ENCODE peak calls at places on chromosome 10, in seven cellular contexts. One of them, this sample, is unnamed. For H3K9me3, the result is how much of the 10 kb centered on the place peaks cover.

GRCh38 chr10:113752553-113752952 is 1.1 kb downstream of the PLEKHS1 start:
- DNase-seq in hepatocyte: no peak
- DNase-seq in adrenal gland: no peak
- DNase-seq in IMR-90: no peak
- DNase-seq in prostate gland: no peak
- DNase-seq in NT2/D1: no peak
- DNase-seq in CD8-positive, alpha-beta memory T cell: no peak
- DNase-seq in this sample: no peak

GRCh38 chr10:36451391-36451790 is 674.0 kb upstream of the ANKRD30A start:
- DNase-seq in hepatocyte: no peak
- DNase-seq in adrenal gland: no peak
- DNase-seq in IMR-90: no peak
- DNase-seq in prostate gland: no peak
- DNase-seq in NT2/D1: no peak
- DNase-seq in CD8-positive, alpha-beta memory T cell: no peak
- DNase-seq in this sample: no peak

GRCh38 chr10:28982950-28983349 is 305.6 kb downstream of the BAMBI start:
- DNase-seq in hepatocyte: no peak
- DNase-seq in adrenal gland: no peak
- DNase-seq in IMR-90: no peak
- DNase-seq in prostate gland: no peak
- DNase-seq in NT2/D1: no peak
- DNase-seq in CD8-positive, alpha-beta memory T cell: no peak
- DNase-seq in this sample: no peak

GRCh38 chr10:15824498-15824897 is 35.8 kb downstream of the MINDY3 start:
- DNase-seq in hepatocyte: no peak
- DNase-seq in adrenal gland: no peak
- DNase-seq in IMR-90: peak
- DNase-seq in prostate gland: no peak
- DNase-seq in NT2/D1: no peak
- DNase-seq in CD8-positive, alpha-beta memory T cell: no peak
- DNase-seq in this sample: no peak

GRCh38 chr10:32943854-32944661 is 14.0 kb downstream of the ITGB1 start:
- DNase-seq in hepatocyte: no peak
- DNase-seq in adrenal gland: no peak
- DNase-seq in IMR-90: no peak
- DNase-seq in prostate gland: no peak
- DNase-seq in NT2/D1: no peak
- DNase-seq in CD8-positive, alpha-beta memory T cell: no peak
- DNase-seq in this sample: no peak

GRCh38 chr10:103719036-103719435 is 136.3 kb downstream of the SH3PXD2A start:
- DNase-seq in hepatocyte: no peak
- DNase-seq in adrenal gland: no peak
- DNase-seq in IMR-90: no peak
- DNase-seq in prostate gland: no peak
- DNase-seq in NT2/D1: no peak
- DNase-seq in CD8-positive, alpha-beta memory T cell: no peak
- DNase-seq in this sample: no peak

GRCh38 chr10:43128958-43129706 is 9.1 kb upstream of the CSGALNACT2 start:
- DNase-seq in hepatocyte: peak
- DNase-seq in adrenal gland: peak
- DNase-seq in IMR-90: peak
- DNase-seq in prostate gland: no peak
- DNase-seq in NT2/D1: no peak
- DNase-seq in CD8-positive, alpha-beta memory T cell: no peak
- DNase-seq in this sample: no peak

GRCh38 chr10:14564268-14564744 is 210.4 kb downstream of the FAM107B start:
- DNase-seq in hepatocyte: no peak
- DNase-seq in adrenal gland: no peak
- DNase-seq in IMR-90: no peak
- DNase-seq in prostate gland: no peak
- DNase-seq in NT2/D1: no peak
- DNase-seq in CD8-positive, alpha-beta memory T cell: peak
- DNase-seq in this sample: no peak

GRCh38 chr10:89706011-89706410 is 4.6 kb downstream of the KIF20B start:
- DNase-seq in hepatocyte: no peak
- DNase-seq in adrenal gland: no peak
- DNase-seq in IMR-90: peak
- DNase-seq in prostate gland: no peak
- DNase-seq in NT2/D1: no peak
- DNase-seq in CD8-positive, alpha-beta memory T cell: no peak
- DNase-seq in this sample: no peak

GRCh38 chr10:31204090-31204489 is 114.9 kb upstream of the ZEB1 start:
- DNase-seq in hepatocyte: no peak
- DNase-seq in adrenal gland: peak
- DNase-seq in IMR-90: peak
- DNase-seq in prostate gland: no peak
- DNase-seq in NT2/D1: no peak
- DNase-seq in CD8-positive, alpha-beta memory T cell: no peak
- DNase-seq in this sample: no peak

GRCh38 chr10:122051609-122052385 is 62.8 kb downstream of the TACC2 start:
- DNase-seq in hepatocyte: peak
- DNase-seq in adrenal gland: peak
- DNase-seq in IMR-90: peak
- DNase-seq in prostate gland: peak
- DNase-seq in NT2/D1: peak
- DNase-seq in CD8-positive, alpha-beta memory T cell: no peak
- DNase-seq in this sample: no peak

GRCh38 chr10:46538155-46538554 is 18.3 kb downstream of the GPRIN2 start:
- DNase-seq in hepatocyte: no peak
- DNase-seq in adrenal gland: no peak
- DNase-seq in IMR-90: no peak
- DNase-seq in prostate gland: no peak
- DNase-seq in NT2/D1: no peak
- DNase-seq in CD8-positive, alpha-beta memory T cell: no peak
- DNase-seq in this sample: no peak

GRCh38 chr10:10780746-10781145 is 236.9 kb upstream of the CELF2 start:
- DNase-seq in hepatocyte: no peak
- DNase-seq in adrenal gland: no peak
- DNase-seq in IMR-90: peak
- DNase-seq in prostate gland: no peak
- DNase-seq in NT2/D1: no peak
- DNase-seq in CD8-positive, alpha-beta memory T cell: no peak
- DNase-seq in this sample: no peak

GRCh38 chr10:73096452-73097304 is at the start of gene P4HA1:
- DNase-seq in hepatocyte: peak
- DNase-seq in adrenal gland: peak
- DNase-seq in IMR-90: peak
- DNase-seq in prostate gland: peak
- DNase-seq in NT2/D1: peak
- DNase-seq in CD8-positive, alpha-beta memory T cell: peak
- DNase-seq in this sample: peak

GRCh38 chr10:7533657-7534479 is 123.0 kb upstream of the SFMBT2 start:
- DNase-seq in hepatocyte: no peak
- DNase-seq in adrenal gland: no peak
- DNase-seq in IMR-90: no peak
- DNase-seq in prostate gland: no peak
- DNase-seq in NT2/D1: no peak
- DNase-seq in CD8-positive, alpha-beta memory T cell: no peak
- DNase-seq in this sample: no peak

GRCh38 chr10:86804805-86805204 is 48.4 kb downstream of the BMPR1A start:
- DNase-seq in hepatocyte: no peak
- DNase-seq in adrenal gland: no peak
- DNase-seq in IMR-90: no peak
- DNase-seq in prostate gland: no peak
- DNase-seq in NT2/D1: no peak
- DNase-seq in CD8-positive, alpha-beta memory T cell: no peak
- DNase-seq in this sample: no peak

GRCh38 chr10:88999629-89000028 is 9.0 kb downstream of the FAS start:
- DNase-seq in hepatocyte: no peak
- DNase-seq in adrenal gland: no peak
- DNase-seq in IMR-90: peak
- DNase-seq in prostate gland: no peak
- DNase-seq in NT2/D1: no peak
- DNase-seq in CD8-positive, alpha-beta memory T cell: no peak
- DNase-seq in this sample: no peak

GRCh38 chr10:49058341-49059255 is 56.7 kb downstream of the VSTM4 start:
- DNase-seq in hepatocyte: no peak
- DNase-seq in adrenal gland: peak
- DNase-seq in IMR-90: no peak
- DNase-seq in prostate gland: no peak
- DNase-seq in NT2/D1: no peak
- DNase-seq in CD8-positive, alpha-beta memory T cell: no peak
- DNase-seq in this sample: no peak

GRCh38 chr10:124640538-124641231 is 103.5 kb downstream of the FAM53B start:
- DNase-seq in hepatocyte: no peak
- DNase-seq in adrenal gland: no peak
- DNase-seq in IMR-90: no peak
- DNase-seq in prostate gland: no peak
- DNase-seq in NT2/D1: no peak
- DNase-seq in CD8-positive, alpha-beta memory T cell: no peak
- DNase-seq in this sample: no peak

GRCh38 chr10:129491123-129491734 is 24.2 kb downstream of the MGMT start:
- DNase-seq in hepatocyte: no peak
- DNase-seq in adrenal gland: no peak
- DNase-seq in IMR-90: peak
- DNase-seq in prostate gland: no peak
- DNase-seq in NT2/D1: no peak
- DNase-seq in CD8-positive, alpha-beta memory T cell: no peak
- DNase-seq in this sample: no peak

GRCh38 chr10:129481641-129482040 is 14.6 kb downstream of the MGMT start:
- DNase-seq in hepatocyte: no peak
- DNase-seq in adrenal gland: no peak
- DNase-seq in IMR-90: no peak
- DNase-seq in prostate gland: no peak
- DNase-seq in NT2/D1: no peak
- DNase-seq in CD8-positive, alpha-beta memory T cell: no peak
- DNase-seq in this sample: no peak

GRCh38 chr10:129483427-129484010 is 16.5 kb downstream of the MGMT start:
- DNase-seq in hepatocyte: no peak
- DNase-seq in adrenal gland: no peak
- DNase-seq in IMR-90: no peak
- DNase-seq in prostate gland: no peak
- DNase-seq in NT2/D1: no peak
- DNase-seq in CD8-positive, alpha-beta memory T cell: no peak
- DNase-seq in this sample: no peak

DNA sequence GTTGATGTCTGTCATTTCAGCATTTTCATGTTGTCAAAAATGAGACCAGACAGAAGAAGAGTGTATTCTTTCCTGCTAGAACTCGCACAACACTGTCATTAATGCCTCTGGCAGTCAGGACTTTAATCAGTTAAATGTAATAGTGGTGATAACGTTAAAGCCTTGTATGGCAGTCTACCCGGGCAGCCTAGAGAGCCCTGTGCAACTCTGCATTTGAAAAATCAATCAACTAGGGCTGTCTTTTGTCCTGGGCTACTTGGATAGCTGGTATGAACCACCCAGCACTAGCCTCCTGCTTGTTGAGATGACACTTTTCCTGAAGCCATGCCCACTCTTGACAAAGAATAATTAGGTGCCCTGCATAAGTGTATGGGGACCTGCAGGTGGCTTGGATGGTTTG is 19.8 kb downstream of the MGMT start:
- DNase-seq in hepatocyte: no peak
- DNase-seq in adrenal gland: no peak
- DNase-seq in IMR-90: no peak
- DNase-seq in prostate gland: no peak
- DNase-seq in NT2/D1: no peak
- DNase-seq in CD8-positive, alpha-beta memory T cell: no peak
- DNase-seq in this sample: no peak
- H3K9me3 ChIP-seq in hepatocyte: under half
- H3K9me3 ChIP-seq in adrenal gland: under half
- H3K9me3 ChIP-seq in IMR-90: under half
- H3K9me3 ChIP-seq in prostate gland: under half
- H3K9me3 ChIP-seq in NT2/D1: under half
- H3K9me3 ChIP-seq in CD8-positive, alpha-beta memory T cell: under half
- H3K9me3 ChIP-seq in this sample: under half

GRCh38 chr10:132652936-132653590 is 115.5 kb downstream of the INPP5A start:
- DNase-seq in hepatocyte: no peak
- DNase-seq in adrenal gland: no peak
- DNase-seq in IMR-90: no peak
- DNase-seq in prostate gland: no peak
- DNase-seq in NT2/D1: no peak
- DNase-seq in CD8-positive, alpha-beta memory T cell: no peak
- DNase-seq in this sample: no peak
- H3K9me3 ChIP-seq in hepatocyte: under half
- H3K9me3 ChIP-seq in adrenal gland: under half
- H3K9me3 ChIP-seq in IMR-90: under half
- H3K9me3 ChIP-seq in prostate gland: under half
- H3K9me3 ChIP-seq in NT2/D1: under half
- H3K9me3 ChIP-seq in CD8-positive, alpha-beta memory T cell: under half
- H3K9me3 ChIP-seq in this sample: under half

GRCh38 chr10:83764681-83765080 is 374.6 kb upstream of the GHITM start:
- DNase-seq in hepatocyte: peak
- DNase-seq in adrenal gland: peak
- DNase-seq in IMR-90: no peak
- DNase-seq in prostate gland: no peak
- DNase-seq in NT2/D1: no peak
- DNase-seq in CD8-positive, alpha-beta memory T cell: no peak
- DNase-seq in this sample: no peak

GRCh38 chr10:83760142-83760541 is 379.2 kb upstream of the GHITM start:
- DNase-seq in hepatocyte: no peak
- DNase-seq in adrenal gland: no peak
- DNase-seq in IMR-90: no peak
- DNase-seq in prostate gland: no peak
- DNase-seq in NT2/D1: peak
- DNase-seq in CD8-positive, alpha-beta memory T cell: no peak
- DNase-seq in this sample: no peak

GRCh38 chr10:83769421-83769820 is 369.9 kb upstream of the GHITM start:
- DNase-seq in hepatocyte: no peak
- DNase-seq in adrenal gland: no peak
- DNase-seq in IMR-90: no peak
- DNase-seq in prostate gland: no peak
- DNase-seq in NT2/D1: no peak
- DNase-seq in CD8-positive, alpha-beta memory T cell: no peak
- DNase-seq in this sample: no peak

GRCh38 chr10:83765711-83766110 is 373.6 kb upstream of the GHITM start:
- DNase-seq in hepatocyte: no peak
- DNase-seq in adrenal gland: no peak
- DNase-seq in IMR-90: no peak
- DNase-seq in prostate gland: no peak
- DNase-seq in NT2/D1: no peak
- DNase-seq in CD8-positive, alpha-beta memory T cell: no peak
- DNase-seq in this sample: no peak
- H3K9me3 ChIP-seq in hepatocyte: under half
- H3K9me3 ChIP-seq in adrenal gland: under half
- H3K9me3 ChIP-seq in IMR-90: under half
- H3K9me3 ChIP-seq in prostate gland: under half
- H3K9me3 ChIP-seq in NT2/D1: under half
- H3K9me3 ChIP-seq in CD8-positive, alpha-beta memory T cell: under half
- H3K9me3 ChIP-seq in this sample: under half

DNA sequence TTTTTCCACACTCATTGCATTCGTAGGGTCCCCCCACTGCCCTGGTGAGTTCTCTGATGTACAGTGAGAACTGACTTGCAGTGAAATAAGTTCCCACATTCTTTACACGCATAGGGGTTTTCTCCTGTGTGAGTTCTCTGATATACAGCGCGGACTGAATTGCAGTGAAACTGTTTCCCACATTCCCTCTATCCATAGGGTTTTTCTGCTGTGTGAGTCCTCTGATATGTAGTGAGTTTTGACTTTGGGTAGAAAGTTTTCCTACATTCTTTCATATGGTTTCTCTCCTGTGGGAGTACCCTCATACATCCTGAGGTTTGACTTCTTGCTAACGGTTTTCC is 147.0 kb downstream of the GLRX3 start:
- DNase-seq in hepatocyte: no peak
- DNase-seq in adrenal gland: no peak
- DNase-seq in IMR-90: no peak
- DNase-seq in prostate gland: no peak
- DNase-seq in NT2/D1: no peak
- DNase-seq in CD8-positive, alpha-beta memory T cell: no peak
- DNase-seq in this sample: no peak
- H3K9me3 ChIP-seq in hepatocyte: under half
- H3K9me3 ChIP-seq in adrenal gland: half or more
- H3K9me3 ChIP-seq in IMR-90: under half
- H3K9me3 ChIP-seq in prostate gland: under half
- H3K9me3 ChIP-seq in NT2/D1: half or more
- H3K9me3 ChIP-seq in CD8-positive, alpha-beta memory T cell: under half
- H3K9me3 ChIP-seq in this sample: under half